ENCODE peak calls at places on chromosomes 13 and 19, in nine cellular contexts. A is stimulated activated CD4-positive, alpha-beta T cell treated with anti-CD3 and anti-CD28 coated beads, TNF-alpha, amount 100 ng/mL, for 24 hours; E is stimulated activated CD8-positive, alpha-beta memory T cell treated with anti-CD3 and anti-CD28 coated beads, Interleukin-4, amount 100 ng/mL, for 4 hours; K is epithelial cell of prostate; U is pancreas; I is fibroblast of lung; T is MV-4-11; Y is stimulated activated naive B cell treated with anti-CD40 and anti-IgM and Interleukin-4, amounts not matched to agents 10 μg/mL and 1 μg/mL and 100 μg/mL, for 72 hours; L is HT1080. J is an unnamed sample.

GRCh38 chr13:23430664-23431063 is 2.8 kb downstream of the SACS start:
- DNase-seq in A (no peak), U (no peak), T (no peak), L (no peak), K (no peak), Y (no peak), E (no peak), I (no peak), J (no peak)

GRCh38 chr19:33784432-33784831 is 12.2 kb upstream of the KCTD15 start:
- DNase-seq in E (no peak), L (peak; percentile 81), A (no peak), K (no peak), U (no peak), T (no peak), I (peak; percentile 75), Y (no peak), J (no peak)

GRCh38 chr13:111388851-111389500 is 68.5 kb downstream of the TEX29 start:
- DNase-seq in T (no peak), E (no peak), A (no peak), U (no peak), L (no peak), K (no peak), I (no peak), Y (no peak), J (no peak)

GRCh38 chr19:44552324-44552723 is 22.8 kb upstream of the CEACAM20 start:
- DNase-seq in U (no peak), E (no peak), A (no peak), I (no peak), K (peak; percentile 6), Y (peak; percentile 11), T (peak; percentile 72), L (peak; percentile 64), J (peak; percentile 66)

GRCh38 chr13:42981317-42981716 is 10.7 kb downstream of the EPSTI1 start:
- DNase-seq in I (peak; percentile 18), L (no peak), K (no peak), Y (no peak), T (no peak), E (no peak), U (no peak), A (no peak), J (no peak)

GRCh38 chr13:55266644-55267043 is 1874.1 kb upstream of the PRR20A start:
- DNase-seq in T (no peak), E (no peak), I (no peak), Y (no peak), L (no peak), K (no peak), U (no peak), A (no peak), J (no peak)

GRCh38 chr19:52034051-52034728 is 6.0 kb upstream of the ZNF614 start:
- DNase-seq in U (no peak), T (no peak), I (peak; percentile 29), L (no peak), E (no peak), A (no peak), Y (no peak), K (no peak), J (no peak)

GRCh38 chr13:97798836-97799235 is 154.6 kb upstream of the IPO5 start:
- DNase-seq in Y (no peak), U (no peak), E (no peak), A (no peak), T (no peak), K (no peak), I (no peak), L (no peak), J (no peak)

GRCh38 chr13:112179421-112179820 is 112.5 kb downstream of the SOX1 start:
- DNase-seq in I (no peak), K (no peak), T (no peak), A (no peak), U (no peak), L (no peak), Y (no peak), E (no peak), J (no peak)

GRCh38 chr13:33271759-33272158 is 13.8 kb downstream of the STARD13 start:
- DNase-seq in L (no peak), K (no peak), T (no peak), I (no peak), U (no peak), Y (no peak), E (no peak), A (no peak), J (no peak)

GRCh38 chr19:17762505-17763229 is 11.4 kb downstream of the FCHO1 start:
- DNase-seq in U (no peak), K (no peak), E (no peak), T (peak; percentile 80), I (peak; percentile 83), A (no peak), L (peak; percentile 64), Y (no peak), J (peak; percentile 63)

GRCh38 chr19:41785653-41786052 is 10.7 kb upstream of the CEACAM3 start:
- DNase-seq in Y (peak; percentile 65), E (peak; percentile 38), T (peak; percentile 96), L (peak; percentile 58), U (peak; percentile 45), A (peak; percentile 52), I (peak; percentile 64), K (no peak), J (peak; percentile 88)

GRCh38 chr13:49954674-49955455 is 18.7 kb upstream of the SPRYD7 start:
- DNase-seq in U (no peak), Y (no peak), I (no peak), L (no peak), E (no peak), A (no peak), T (no peak), K (no peak), J (no peak)

GRCh38 chr19:5967994-5968430 is 9.9 kb downstream of the RANBP3 start:
- DNase-seq in Y (peak; percentile 44), K (peak; percentile 46), E (no peak), U (peak; percentile 55), I (peak; percentile 73), A (peak; percentile 50), L (peak; percentile 43), T (peak; percentile 62), J (no peak)

GRCh38 chr13:42101821-42102580 is 53.6 kb downstream of the DGKH start:
- DNase-seq in K (no peak), U (no peak), E (no peak), A (no peak), Y (no peak), I (peak; percentile 7), L (peak; percentile 47), T (no peak), J (no peak)

GRCh38 chr19:51784922-51785690 is 9.9 kb upstream of the FPR3 start:
- DNase-seq in Y (peak; percentile 72), T (peak; percentile 100), I (peak; percentile 71), E (no peak), U (no peak), A (peak; percentile 43), L (peak; percentile 34), K (peak; percentile 96), J (peak; percentile 87)

GRCh38 chr13:80338781-80339577 is 1.9 kb downstream of the SPRY2 start:
- DNase-seq in U (peak; percentile 70), L (peak; percentile 76), T (peak; percentile 47), A (no peak), K (no peak), Y (peak; percentile 28), I (peak; percentile 90), E (no peak), J (peak; percentile 77)

GRCh38 chr13:92838786-92839185 is 387.8 kb upstream of the GPC6 start:
- DNase-seq in K (peak; percentile 54), A (no peak), T (no peak), E (no peak), Y (no peak), L (peak; percentile 92), U (no peak), I (peak; percentile 98), J (no peak)

GRCh38 chr19:54444737-54445136 is 4.3 kb upstream of the LENG8 start:
- DNase-seq in U (no peak), A (no peak), Y (no peak), L (no peak), E (no peak), K (no peak), T (no peak), I (no peak), J (no peak)

GRCh38 chr13:28817204-28817603 is 2.9 kb upstream of the MTUS2 start:
- DNase-seq in L (no peak), K (no peak), A (no peak), Y (no peak), T (no peak), U (no peak), E (no peak), I (no peak), J (no peak)

GRCh38 chr19:55386515-55386947 is 799 bp downstream of the RPL28 start:
- DNase-seq in Y (no peak), T (no peak), I (peak; percentile 30), A (no peak), K (no peak), L (no peak), U (no peak), E (no peak), J (no peak)

GRCh38 chr19:28466107-28467045 is 746.6 kb downstream of the UQCRFS1 start:
- DNase-seq in K (no peak), Y (peak; percentile 28), A (peak; percentile 38), I (peak; percentile 44), E (peak; percentile 30), U (peak; percentile 68), L (peak; percentile 42), T (peak; percentile 73), J (no peak)

GRCh38 chr13:30872685-30873443 is 33.2 kb upstream of the MEDAG start:
- DNase-seq in I (peak; percentile 95), A (no peak), L (peak; percentile 91), E (no peak), U (no peak), Y (no peak), K (no peak), T (peak; percentile 67), J (no peak)

GRCh38 chr13:93227280-93227905 is 786 bp downstream of the GPC6 start:
- DNase-seq in T (no peak), U (peak; percentile 18), K (no peak), L (peak; percentile 66), Y (no peak), E (no peak), I (peak; percentile 64), A (no peak), J (no peak)

GRCh38 chr13:25906211-25906661 is 145.6 kb downstream of the SHISA2 start:
- DNase-seq in A (no peak), T (peak; percentile 15), I (no peak), K (no peak), U (no peak), L (peak; percentile 34), E (no peak), Y (no peak), J (no peak)

GRCh38 chr13:102679449-102680132 is 15.3 kb downstream of the METTL21C start:
- DNase-seq in U (no peak), Y (no peak), T (no peak), A (no peak), I (no peak), L (no peak), K (no peak), E (no peak), J (no peak)

GRCh38 chr19:45528149-45528743 is 21.0 kb downstream of the VASP start:
- DNase-seq in U (peak; percentile 64), A (no peak), I (peak; percentile 78), K (no peak), E (no peak), L (peak; percentile 29), T (no peak), Y (no peak), J (no peak)